ENCODE peak calls at places on chromosomes 13 and 19, in eight cellular contexts. O, V, J, A, P, D, R and W are unnamed samples.

GRCh38 chr13:101258071-101258470 is 158.2 kb downstream of the NALCN start:
- DNase-seq in O (peak; percentile 3), R (no peak), J (peak; percentile 70), A (peak; percentile 36), V (peak; percentile 82), P (peak; percentile 95), D (no peak), W (peak; percentile 92)

GRCh38 chr19:15836595-15837398 is 21.3 kb upstream of the OR10H1 start:
- DNase-seq in A (peak; percentile 94), R (peak; percentile 98), O (peak; percentile 97), D (peak; percentile 97), J (peak; percentile 91), V (peak; percentile 93), P (peak; percentile 91), W (peak; percentile 89)

GRCh38 chr19:57888494-57889231 is at the start of gene ZNF814:
- DNase-seq in D (peak; percentile 86), O (no peak), V (peak; percentile 79), P (peak; percentile 87), J (peak; percentile 91), A (peak; percentile 90), R (peak; percentile 90), W (peak; percentile 80)

GRCh38 chr13:46104868-46105267 is at the start of gene CPB2:
- DNase-seq in R (no peak), P (no peak), D (no peak), V (no peak), J (no peak), A (no peak), O (no peak), W (no peak)

GRCh38 chr19:4139614-4140236 is 13.7 kb upstream of the CREB3L3 start:
- DNase-seq in R (peak; percentile 97), A (peak; percentile 67), V (peak; percentile 28), J (peak; percentile 52), O (peak; percentile 85), P (peak; percentile 35), D (peak; percentile 73), W (peak; percentile 61)

GRCh38 chr19:4360081-4360569 is 16.8 kb downstream of the MPND start:
- DNase-seq in D (no peak), P (no peak), O (no peak), V (no peak), A (no peak), R (no peak), J (no peak), W (no peak)

GRCh38 chr13:73835138-73835721 is 299.0 kb downstream of the KLF12 start:
- DNase-seq in J (peak; percentile 68), D (no peak), P (peak; percentile 59), V (peak; percentile 42), A (peak; percentile 62), O (peak; percentile 22), R (no peak), W (peak; percentile 59)

GRCh38 chr13:43031881-43032280 is 8.5 kb downstream of the DNAJC15 start:
- DNase-seq in P (no peak), O (no peak), A (peak; percentile 36), R (no peak), D (no peak), J (peak; percentile 23), V (peak; percentile 12), W (no peak)

GRCh38 chr19:19657397-19657783 is 6.1 kb downstream of the ATP13A1 start:
- DNase-seq in V (no peak), P (no peak), J (no peak), R (no peak), D (no peak), A (peak; percentile 11), O (peak; percentile 1), W (peak; percentile 49)

GRCh38 chr19:44570984-44571684 is 41.7 kb upstream of the CEACAM20 start:
- DNase-seq in D (no peak), O (peak; percentile 67), V (peak; percentile 79), A (peak; percentile 90), J (peak; percentile 89), R (peak; percentile 86), P (peak; percentile 80), W (peak; percentile 84)

GRCh38 chr13:107020393-107020792 is 452.5 kb upstream of the ARGLU1 start:
- DNase-seq in A (no peak), V (no peak), D (no peak), P (no peak), R (no peak), O (no peak), J (no peak), W (no peak)

GRCh38 chr19:41886761-41887710 is 4.1 kb downstream of the ARHGEF1 start:
- DNase-seq in O (no peak), A (no peak), J (no peak), R (no peak), P (no peak), V (no peak), D (no peak), W (no peak)

GRCh38 chr19:29478578-29479565 is 46.9 kb upstream of the VSTM2B start:
- DNase-seq in J (no peak), A (no peak), V (peak; percentile 8), O (peak; percentile 61), D (no peak), R (no peak), P (no peak), W (no peak)

GRCh38 chr13:102197193-102197592 is 204.7 kb downstream of the FGF14 start:
- DNase-seq in V (no peak), J (peak; percentile 63), D (no peak), P (peak; percentile 10), A (peak; percentile 4), O (no peak), R (no peak), W (peak; percentile 66)

GRCh38 chr13:94251801-94252200 is 227.7 kb downstream of the DCT start:
- DNase-seq in J (peak; percentile 69), O (no peak), V (peak; percentile 72), P (peak; percentile 67), R (no peak), A (peak; percentile 77), D (peak; percentile 21), W (peak; percentile 67)

GRCh38 chr19:36331353-36332228 is 47.4 kb downstream of the ZFP14 start:
- DNase-seq in P (peak; percentile 95), A (peak; percentile 92), D (peak; percentile 82), O (peak; percentile 26), R (peak; percentile 87), J (peak; percentile 95), V (peak; percentile 94), W (peak; percentile 95)
- TF ChIP-seq CTCF in P (no peak), A (no peak), D (peak; percentile 28), O (no peak), R (no peak), J (peak; percentile 1), V (peak; percentile 7), W (no peak)

GRCh38 chr19:55605637-55606470 is at the start of gene ZNF865:
- DNase-seq in O (peak; percentile 81), V (peak; percentile 81), R (peak; percentile 88), A (peak; percentile 91), P (peak; percentile 87), D (peak; percentile 72), J (peak; percentile 84), W (peak; percentile 84)

GRCh38 chr19:55606817-55607216 is 1.4 kb downstream of the ZNF865 start:
- DNase-seq in V (no peak), R (no peak), J (no peak), D (no peak), O (no peak), P (no peak), A (no peak), W (no peak)

GRCh38 chr19:55603581-55604292 is 1.7 kb upstream of the ZNF865 start:
- DNase-seq in R (peak; percentile 60), A (no peak), D (no peak), V (no peak), J (no peak), O (peak; percentile 56), P (no peak), W (no peak)

GRCh38 chr19:55605207-55605636 is 225 bp upstream of the ZNF865 start:
- DNase-seq in J (peak; percentile 97), V (peak; percentile 92), A (peak; percentile 98), P (peak; percentile 98), R (peak; percentile 97), O (peak; percentile 95), D (peak; percentile 97), W (peak; percentile 96)

GRCh38 chr19:55606471-55606787 is 982 bp downstream of the ZNF865 start:
- DNase-seq in J (no peak), D (no peak), R (no peak), A (no peak), P (no peak), V (no peak), O (no peak), W (no peak)
- H3K4me3 ChIP-seq in J (peak overlapping the region; percentile 91), D (peak overlapping the region; percentile 89), R (peak overlapping the region; percentile 76), A (peak overlapping the region; percentile 88), P (peak overlapping the region; percentile 93), V (peak overlapping the region; percentile 91), O (peak overlapping the region; percentile 84), W (peak overlapping the region; percentile 89)

GRCh38 chr19:11346104-11346940 is at the start of the genes CCDC159 and TMEM205:
- DNase-seq in P (peak; percentile 100), D (peak; percentile 98), J (peak; percentile 99), R (peak; percentile 99), V (peak; percentile 99), A (peak; percentile 99), O (peak; percentile 98), W (peak; percentile 99)
- TF ChIP-seq CTCF in P (peak; percentile 5), D (peak; percentile 21), J (no peak), R (no peak), V (no peak), A (no peak), O (peak; percentile 13), W (no peak)

DNA sequence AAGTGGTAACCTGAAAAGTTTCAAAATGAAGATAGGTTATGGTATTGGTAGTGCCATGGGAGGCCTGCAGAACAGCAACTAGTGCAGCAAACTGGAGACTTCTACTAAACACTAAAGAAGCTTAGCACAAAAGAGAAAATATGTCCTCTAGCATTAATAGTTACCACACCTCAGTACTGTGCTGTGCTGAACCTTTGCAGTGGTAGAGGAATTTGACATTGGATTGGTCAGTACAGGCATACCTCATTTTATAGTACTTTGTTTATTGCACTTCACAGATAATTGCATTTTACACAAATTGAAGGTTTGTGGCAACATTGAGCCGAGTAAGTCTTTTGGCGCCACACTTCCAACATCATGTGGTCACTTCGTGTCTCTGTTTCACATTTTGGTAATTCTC is 40.4 kb downstream of the ZMYM2 start:
- DNase-seq in R (no peak), V (no peak), A (no peak), J (no peak), P (no peak), D (no peak), O (no peak), W (no peak)
- H3K4me3 ChIP-seq in R (no peak overlapping the region), V (no peak overlapping the region), A (no peak overlapping the region), J (no peak overlapping the region), P (no peak overlapping the region), D (no peak overlapping the region), O (no peak overlapping the region), W (no peak overlapping the region)